ENCODE peak calls at places on chromosomes 1 and 21, in ten cellular contexts. A is neural progenitor cell, V is fibroblast of pulmonary artery, T is endodermal cell, W is psoas muscle, X is tibial artery, D is B cell, R is neural crest cell, B is AG10803, F is sigmoid colon. G is an unnamed sample.

GRCh38 chr1:33718166-33718565 is 145.7 kb upstream of the HMGB4 start:
- DNase-seq in A (no peak), V (no peak), T (peak), W (no peak), X (no peak), D (no peak), R (no peak), B (no peak), F (no peak), G (no peak)

GRCh38 chr1:203914292-203914691 is 52.9 kb downstream of the SNRPE start:
- DNase-seq in A (no peak), V (no peak), T (no peak), W (no peak), X (no peak), D (no peak), R (no peak), B (no peak), F (no peak), G (no peak)

GRCh38 chr1:232868793-232869491 is 63.7 kb downstream of the MAP10 start:
- DNase-seq in A (no peak), V (peak), T (no peak), W (peak), X (peak), D (no peak), R (no peak), B (peak), F (no peak), G (no peak)

GRCh38 chr1:105793541-105794146 is 1262.8 kb upstream of the PRMT6 start:
- DNase-seq in A (peak), V (peak), T (peak), W (no peak), X (no peak), D (peak), R (peak), B (no peak), F (no peak), G (peak)

GRCh38 chr1:64516301-64516700 is 46.4 kb downstream of the CACHD1 start:
- DNase-seq in A (no peak), V (no peak), T (no peak), W (no peak), X (no peak), D (no peak), R (no peak), B (no peak), F (no peak), G (no peak)

GRCh38 chr1:203282720-203283542 is 22.4 kb upstream of the BTG2 start:
- DNase-seq in A (no peak), V (no peak), T (no peak), W (no peak), X (no peak), D (peak), R (no peak), B (no peak), F (no peak), G (no peak)

GRCh38 chr1:193065954-193066353 is 6.5 kb downstream of the RO60 start:
- DNase-seq in A (no peak), V (no peak), T (no peak), W (no peak), X (no peak), D (no peak), R (no peak), B (no peak), F (no peak), G (no peak)

GRCh38 chr1:54136269-54136896 is 16.4 kb downstream of the CDCP2 start:
- DNase-seq in A (peak), V (no peak), T (peak), W (no peak), X (no peak), D (no peak), R (no peak), B (no peak), F (no peak), G (no peak)

GRCh38 chr1:212451416-212452322 is 18.9 kb downstream of the NENF start:
- DNase-seq in A (no peak), V (no peak), T (no peak), W (no peak), X (no peak), D (no peak), R (no peak), B (no peak), F (peak), G (no peak)

GRCh38 chr1:58403894-58404293 is 142.6 kb downstream of the OMA1 start:
- DNase-seq in A (no peak), V (no peak), T (no peak), W (no peak), X (no peak), D (no peak), R (no peak), B (no peak), F (no peak), G (no peak)

GRCh38 chr1:234726359-234726836 is 116.4 kb upstream of the IRF2BP2 start:
- DNase-seq in A (peak), V (no peak), T (peak), W (peak), X (no peak), D (no peak), R (no peak), B (no peak), F (peak), G (no peak)

GRCh38 chr1:160910351-160910750 is 25.4 kb upstream of the ITLN1 start:
- DNase-seq in A (no peak), V (no peak), T (peak), W (no peak), X (no peak), D (no peak), R (no peak), B (no peak), F (no peak), G (no peak)

GRCh38 chr1:11245904-11246726 is 16.2 kb downstream of the MTOR start:
- DNase-seq in A (no peak), V (no peak), T (no peak), W (no peak), X (no peak), D (no peak), R (no peak), B (no peak), F (no peak), G (no peak)

GRCh38 chr1:229030642-229031390 is 240.1 kb upstream of the RAB4A start:
- DNase-seq in A (no peak), V (no peak), T (peak), W (no peak), X (no peak), D (no peak), R (no peak), B (no peak), F (no peak), G (no peak)

GRCh38 chr1:44619261-44619900 is 54.9 kb downstream of the TMEM53 start:
- DNase-seq in A (no peak), V (peak), T (peak), W (no peak), X (no peak), D (no peak), R (no peak), B (peak), F (no peak), G (no peak)

DNA sequence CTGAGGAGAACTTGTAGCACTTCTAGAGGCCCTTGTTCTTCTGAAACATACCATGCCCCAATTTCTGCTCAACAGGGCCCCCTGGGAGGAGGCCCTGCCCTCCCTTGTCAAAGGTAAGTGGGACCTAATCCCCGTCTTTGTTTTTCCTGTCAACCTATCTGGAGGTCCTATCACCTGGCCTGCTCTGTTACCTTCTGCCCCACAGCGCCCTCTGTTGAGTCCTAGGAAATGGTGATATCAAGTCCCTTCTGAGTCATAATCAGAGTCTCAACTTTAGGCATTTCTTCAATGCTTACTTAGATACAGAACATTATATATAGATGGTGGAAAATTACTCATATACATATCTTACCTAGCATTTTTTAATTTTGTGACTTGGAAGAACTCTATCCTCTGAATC is 28.2 kb upstream of the FCRL4 start:
- DNase-seq in A (peak), V (no peak), T (peak), W (no peak), X (no peak), D (peak), R (no peak), B (no peak), F (no peak), G (peak)
- TF ChIP-seq CTCF in A (peak), V (no peak), T (peak), W (no peak), X (no peak), D (peak), R (no peak), B (no peak), F (no peak), G (peak)

GRCh38 chr1:55214214-55214902 is 806 bp downstream of the USP24 start:
- DNase-seq in A (peak), V (no peak), T (peak), W (peak), X (peak), D (peak), R (peak), B (no peak), F (peak), G (peak)
- TF ChIP-seq CTCF in A (no peak), V (no peak), T (no peak), W (no peak), X (no peak), D (no peak), R (no peak), B (no peak), F (no peak), G (no peak)

DNA sequence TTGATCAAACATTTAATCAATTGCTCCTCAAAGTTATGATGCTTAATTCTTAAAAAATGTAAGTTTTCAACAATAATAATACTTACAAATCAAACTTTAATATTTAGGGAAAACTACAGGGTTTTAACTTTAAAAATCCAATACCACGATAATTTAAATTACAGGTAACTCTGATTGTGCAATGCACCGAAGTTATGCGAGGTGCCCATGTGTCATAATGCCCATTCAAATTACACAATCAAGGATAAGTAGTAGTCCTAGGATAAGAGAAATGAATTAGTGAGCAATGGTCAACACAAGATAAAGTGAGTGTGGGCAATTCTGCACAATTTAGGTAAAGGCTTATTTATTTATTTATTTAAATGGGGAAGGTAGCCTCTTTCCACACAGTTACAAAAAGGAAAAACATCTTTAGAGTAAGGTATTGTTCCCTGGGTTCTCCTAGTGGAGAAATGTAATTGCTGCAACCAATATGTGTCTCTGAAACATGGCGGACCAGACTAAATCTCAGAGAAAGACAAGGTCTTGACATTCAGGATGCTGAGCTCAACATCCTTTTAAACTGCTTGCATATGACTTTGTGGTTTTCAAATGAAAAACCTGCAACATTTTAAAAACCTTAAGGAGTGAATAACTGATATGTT is 164.2 kb downstream of the TTLL7 start:
- DNase-seq in A (no peak), V (no peak), T (no peak), W (no peak), X (no peak), D (no peak), R (no peak), B (no peak), F (no peak), G (no peak)
- TF ChIP-seq CTCF in A (peak), V (no peak), T (peak), W (peak), X (no peak), D (no peak), R (peak), B (no peak), F (no peak), G (no peak)

DNA sequence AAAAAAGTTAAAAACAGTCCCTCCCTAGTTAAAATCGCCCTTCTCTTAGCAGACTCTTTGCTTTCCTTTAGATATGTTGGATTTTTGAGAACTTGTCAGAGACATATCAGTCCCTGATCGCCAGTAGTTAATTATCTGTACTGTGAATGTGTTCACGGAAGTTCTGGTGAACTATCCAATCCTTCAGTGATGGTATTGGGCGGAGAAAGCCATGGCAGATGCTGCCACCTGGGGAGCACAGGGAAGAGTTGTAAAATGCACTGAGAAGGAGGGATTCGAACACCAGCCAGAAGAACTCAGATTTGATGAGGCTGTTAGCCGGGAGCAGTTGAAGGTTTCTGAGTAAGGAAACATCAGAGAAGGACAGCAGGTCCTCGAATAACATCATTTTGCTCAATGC is 17.5 kb upstream of the KIF14 start:
- DNase-seq in A (no peak), V (no peak), T (no peak), W (no peak), X (no peak), D (no peak), R (no peak), B (no peak), F (no peak), G (no peak)
- TF ChIP-seq CTCF in A (no peak), V (no peak), T (peak), W (no peak), X (no peak), D (no peak), R (no peak), B (no peak), F (no peak), G (no peak)

GRCh38 chr1:154955718-154956513 is at the start of gene PBXIP1:
- DNase-seq in A (peak), V (peak), T (peak), W (peak), X (peak), D (peak), R (peak), B (peak), F (peak), G (peak)
- TF ChIP-seq CTCF in A (peak), V (peak), T (peak), W (no peak), X (peak), D (peak), R (peak), B (peak), F (no peak), G (peak)

GRCh38 chr21:45289655-45290515 is 2.2 kb upstream of the POFUT2 start:
- DNase-seq in A (no peak), V (peak), T (peak), W (no peak), X (peak), D (no peak), R (no peak), B (peak), F (no peak), G (no peak)
- TF ChIP-seq CTCF in A (peak), V (peak), T (peak), W (no peak), X (no peak), D (no peak), R (peak), B (peak), F (no peak), G (no peak)

DNA sequence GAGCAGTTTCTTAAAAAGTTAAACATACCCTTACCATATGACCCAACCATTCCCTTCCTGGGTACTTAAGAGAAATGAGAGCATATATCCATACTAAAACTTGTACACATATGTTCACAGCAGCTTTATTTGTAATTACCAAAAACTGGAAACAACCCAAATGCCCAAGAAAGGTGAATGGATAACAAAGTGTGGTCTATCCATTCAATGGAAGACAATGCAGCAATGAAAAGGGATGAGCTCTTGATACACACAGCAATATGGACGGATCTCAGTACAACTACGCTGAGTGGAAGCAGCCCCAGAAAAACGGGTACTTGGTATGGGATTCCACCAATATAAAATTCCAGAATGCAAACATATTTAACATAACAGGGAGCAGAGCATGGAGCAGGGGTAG is 112.9 kb upstream of the KRTAP19-8 start:
- DNase-seq in A (no peak), V (no peak), T (no peak), W (no peak), X (no peak), D (no peak), R (no peak), B (no peak), F (no peak), G (no peak)
- TF ChIP-seq CTCF in A (no peak), V (no peak), T (no peak), W (no peak), X (no peak), D (no peak), R (no peak), B (no peak), F (no peak), G (no peak)

GRCh38 chr1:214660190-214660589 is 57.2 kb downstream of the CENPF start:
- DNase-seq in A (no peak), V (no peak), T (no peak), W (no peak), X (no peak), D (no peak), R (no peak), B (no peak), F (no peak), G (no peak)

GRCh38 chr1:214662386-214662785 is 59.4 kb downstream of the CENPF start:
- DNase-seq in A (no peak), V (no peak), T (no peak), W (no peak), X (no peak), D (no peak), R (no peak), B (peak), F (no peak), G (no peak)

GRCh38 chr1:214658785-214659184 is 55.8 kb downstream of the CENPF start:
- DNase-seq in A (peak), V (peak), T (peak), W (no peak), X (no peak), D (no peak), R (no peak), B (peak), F (no peak), G (no peak)

GRCh38 chr1:214658175-214658574 is 55.2 kb downstream of the CENPF start:
- DNase-seq in A (no peak), V (no peak), T (no peak), W (no peak), X (no peak), D (no peak), R (no peak), B (no peak), F (no peak), G (no peak)

GRCh38 chr1:214660900-214661299 is 57.9 kb downstream of the CENPF start:
- DNase-seq in A (peak), V (peak), T (peak), W (peak), X (no peak), D (no peak), R (peak), B (peak), F (peak), G (no peak)
- TF ChIP-seq CTCF in A (peak), V (peak), T (peak), W (peak), X (no peak), D (no peak), R (peak), B (peak), F (peak), G (no peak)

DNA sequence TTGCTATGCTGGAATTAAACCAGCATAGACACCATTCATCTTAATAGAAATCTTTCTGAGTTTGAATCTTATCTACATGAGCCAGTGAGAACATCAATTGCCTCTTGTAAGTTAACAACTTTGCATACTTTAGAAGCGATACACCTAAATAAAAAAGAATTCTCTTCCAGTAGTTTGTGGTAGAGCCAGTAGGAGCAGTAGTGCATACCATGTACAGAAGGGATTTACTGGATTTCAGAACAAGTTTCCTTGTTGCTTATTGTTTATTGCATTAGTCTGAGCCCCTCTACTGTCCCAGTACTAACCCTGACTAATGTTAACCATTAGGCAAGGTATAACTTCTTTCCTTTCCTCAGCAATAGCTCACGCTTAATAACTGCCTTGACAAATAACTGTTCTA is 313.2 kb downstream of the TGFB2 start:
- DNase-seq in A (no peak), V (no peak), T (no peak), W (no peak), X (no peak), D (no peak), R (no peak), B (no peak), F (no peak), G (no peak)
- TF ChIP-seq CTCF in A (no peak), V (no peak), T (no peak), W (no peak), X (no peak), D (no peak), R (no peak), B (no peak), F (no peak), G (no peak)

G was measured in activated CD8-positive, alpha-beta T cell treated with anti-CD3 and anti-CD28 coated beads for 36 hours.